ENCODE peak calls at places on chromosomes 2 and 18, in six cellular contexts. F, W, R, V, J and X are unnamed samples.

GRCh38 chr18:31657823-31658669 is 26.3 kb downstream of the B4GALT6 start:
- DNase-seq in F (no peak), W (no peak), R (no peak), V (no peak), J (no peak), X (no peak)

GRCh38 chr2:219829968-219830738 is 202.7 kb downstream of the SLC4A3 start:
- DNase-seq in F (no peak), W (no peak), R (no peak), V (no peak), J (no peak), X (no peak)

GRCh38 chr2:156901373-156902031 is 356.0 kb upstream of the GALNT5 start:
- DNase-seq in F (peak), W (no peak), R (no peak), V (no peak), J (no peak), X (no peak)

GRCh38 chr18:5515007-5515744 is 28.6 kb downstream of the EPB41L3 start:
- DNase-seq in F (no peak), W (no peak), R (no peak), V (no peak), J (no peak), X (no peak)

GRCh38 chr2:204110250-204111183 is 174.0 kb downstream of the ICOS start:
- DNase-seq in F (peak), W (peak), R (no peak), V (no peak), J (no peak), X (peak)

GRCh38 chr2:133379159-133379558 is 189.1 kb downstream of the NCKAP5 start:
- DNase-seq in F (peak), W (no peak), R (no peak), V (no peak), J (no peak), X (no peak)

GRCh38 chr2:127558911-127559310 is 23.4 kb downstream of the MYO7B start:
- DNase-seq in F (no peak), W (no peak), R (no peak), V (no peak), J (no peak), X (no peak)

GRCh38 chr18:35467624-35468016 is 30.1 kb downstream of the INO80C start:
- DNase-seq in F (no peak), W (no peak), R (no peak), V (no peak), J (peak), X (no peak)

GRCh38 chr2:68643874-68644485 is 601 bp downstream of the PROKR1 start:
- DNase-seq in F (no peak), W (no peak), R (no peak), V (no peak), J (no peak), X (no peak)

GRCh38 chr2:220499281-220499680 is 871.9 kb downstream of the SLC4A3 start:
- DNase-seq in F (peak), W (no peak), R (no peak), V (no peak), J (no peak), X (no peak)

GRCh38 chr2:43269706-43270105 is 43.3 kb upstream of the ZFP36L2 start:
- DNase-seq in F (peak), W (no peak), R (peak), V (no peak), J (no peak), X (no peak)

GRCh38 chr2:109195193-109196045 is 66.4 kb downstream of the SH3RF3 start:
- DNase-seq in F (no peak), W (no peak), R (no peak), V (no peak), J (peak), X (no peak)
- H3K4me3 ChIP-seq in F (no peak), W (no peak), R (no peak), V (no peak), J (peak), X (no peak)

GRCh38 chr2:236445678-236446077 is 123.9 kb upstream of the ACKR3 start:
- DNase-seq in F (no peak), W (no peak), R (no peak), V (no peak), J (no peak), X (no peak)

GRCh38 chr2:236444187-236444586 is 125.4 kb upstream of the ACKR3 start:
- DNase-seq in F (no peak), W (no peak), R (no peak), V (no peak), J (no peak), X (no peak)

GRCh38 chr2:236449167-236449586 is 120.4 kb upstream of the ACKR3 start:
- DNase-seq in F (no peak), W (no peak), R (peak), V (no peak), J (no peak), X (no peak)

DNA sequence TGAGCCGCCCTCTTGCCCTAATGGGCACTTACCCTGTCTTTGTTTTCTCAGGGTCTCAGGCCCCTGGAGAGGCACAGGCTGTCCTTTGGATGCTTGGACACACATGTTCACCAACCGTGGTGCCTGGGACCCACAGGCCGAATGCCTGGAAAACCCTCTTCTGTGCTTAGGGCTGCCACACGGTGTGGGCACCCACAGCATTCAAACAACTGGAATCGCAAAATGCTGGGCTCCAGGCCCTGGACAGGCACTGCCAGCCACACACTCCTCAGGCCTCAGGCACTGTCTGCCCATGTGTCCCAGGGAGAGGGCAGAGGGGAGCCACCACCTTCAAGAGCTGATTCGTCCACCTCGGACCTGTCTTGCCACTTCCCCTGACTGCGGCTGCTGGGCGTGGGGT is 123.1 kb upstream of the ACKR3 start:
- DNase-seq in F (no peak), W (no peak), R (no peak), V (no peak), J (no peak), X (no peak)
- H3K27ac ChIP-seq in F (no peak), W (no peak), R (no peak), V (no peak), J (no peak), X (no peak)

DNA sequence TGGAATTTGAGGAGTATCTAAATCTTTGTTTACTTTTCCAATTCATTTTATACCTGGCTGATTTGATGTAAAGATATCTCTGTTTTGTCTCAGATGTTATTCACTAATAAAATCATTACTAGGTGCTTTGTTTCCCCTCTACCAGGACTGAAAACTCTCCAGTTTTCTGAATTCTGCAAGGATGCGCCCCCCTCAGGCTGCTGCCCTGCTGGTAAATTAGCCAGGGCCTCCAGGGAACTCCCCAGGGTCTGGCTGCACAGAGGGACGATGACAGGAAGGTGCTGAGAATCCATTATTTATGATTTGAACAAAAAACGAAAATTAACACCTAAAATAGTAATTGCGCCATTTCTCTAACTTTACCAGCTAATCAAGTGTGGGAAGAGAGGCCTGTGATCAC is 541.2 kb upstream of the POU3F3 start:
- DNase-seq in F (no peak), W (no peak), R (no peak), V (no peak), J (no peak), X (no peak)
- H3K4me3 ChIP-seq in F (no peak), W (no peak), R (no peak), V (no peak), J (no peak), X (no peak)

DNA sequence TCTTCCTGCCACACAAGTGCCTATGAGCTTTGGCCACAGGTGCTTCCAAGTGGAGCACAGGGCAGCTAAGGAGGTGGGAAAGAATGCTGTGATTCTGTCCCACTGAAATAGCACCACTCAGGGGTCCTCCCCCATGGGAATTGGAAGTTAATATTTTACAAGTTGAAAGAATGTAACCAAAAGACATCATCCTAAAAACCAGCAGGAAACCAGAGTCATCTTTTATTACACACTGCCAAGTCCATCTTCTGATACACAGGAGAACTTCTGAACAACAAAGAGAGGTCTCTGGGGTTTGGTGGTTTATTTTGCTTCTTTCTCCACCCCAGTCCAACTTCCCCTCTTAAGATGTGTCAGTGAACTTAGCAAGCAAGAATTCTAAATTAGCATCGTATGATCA is 47.7 kb downstream of the COLEC12 start:
- DNase-seq in F (no peak), W (no peak), R (no peak), V (no peak), J (no peak), X (no peak)
- H3K27ac ChIP-seq in F (no peak), W (no peak), R (no peak), V (no peak), J (no peak), X (no peak)

GRCh38 chr18:51391215-51391614 is 193.7 kb upstream of the MEX3C start:
- DNase-seq in F (no peak), W (no peak), R (no peak), V (no peak), J (no peak), X (no peak)
- H3K4me3 ChIP-seq in F (no peak), W (no peak), R (no peak), V (no peak), J (no peak), X (no peak)

DNA sequence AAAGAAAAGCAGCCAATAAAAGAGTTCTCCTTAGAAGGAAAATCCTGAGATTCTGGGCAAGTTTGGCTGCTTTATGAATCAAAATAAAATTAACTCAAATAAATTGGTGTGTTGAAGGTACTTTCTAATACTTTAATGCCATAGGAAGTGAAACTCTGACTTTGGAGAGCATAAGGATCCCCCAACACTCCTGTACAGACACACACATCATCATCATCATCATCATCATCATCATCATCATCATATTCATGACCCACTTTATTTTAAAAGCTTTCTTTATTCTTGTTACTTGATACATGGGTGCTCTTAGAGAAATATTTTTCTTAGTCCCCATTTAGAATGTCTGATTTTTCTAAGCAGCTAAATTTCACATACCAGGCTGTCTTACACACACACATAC is 283.1 kb upstream of the CYRIA start:
- DNase-seq in F (no peak), W (no peak), R (no peak), V (no peak), J (no peak), X (no peak)
- H3K27ac ChIP-seq in F (no peak), W (no peak), R (no peak), V (no peak), J (no peak), X (no peak)

DNA sequence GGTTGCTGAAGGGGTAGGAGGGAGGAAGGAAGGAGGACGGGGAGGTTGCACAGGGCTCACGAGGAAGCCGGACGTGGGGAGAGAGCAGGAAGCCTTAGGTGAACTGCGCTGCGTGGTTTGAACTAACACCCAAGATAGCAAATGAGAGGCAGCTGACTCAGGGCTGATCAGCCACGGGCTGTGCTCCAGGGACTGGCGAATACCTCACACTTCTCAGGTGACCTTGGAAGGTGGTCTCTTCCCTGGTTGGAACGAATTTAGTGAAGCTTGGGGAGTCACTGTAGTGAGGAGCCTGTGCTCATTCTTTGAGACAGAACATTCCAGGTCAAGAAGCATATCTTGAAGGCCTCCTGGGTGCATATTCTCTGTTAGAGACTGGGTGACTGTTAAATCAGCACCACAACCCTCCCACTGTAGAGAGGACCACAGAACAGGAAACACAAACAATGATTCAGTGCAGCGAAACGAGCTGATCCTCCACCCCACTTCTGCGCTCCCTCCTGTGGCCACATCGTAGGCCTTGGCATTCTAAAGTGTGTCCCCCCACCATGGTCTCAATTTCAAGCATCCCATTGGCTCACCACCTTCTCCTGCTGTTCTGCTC is 33.8 kb downstream of the TOGARAM2 start:
- DNase-seq in F (peak), W (peak), R (no peak), V (no peak), J (no peak), X (peak)
- H3K4me3 ChIP-seq in F (no peak), W (peak), R (no peak), V (no peak), J (no peak), X (peak)

GRCh38 chr2:217880891-217881290 is 121.9 kb downstream of the TNS1 start:
- DNase-seq in F (no peak), W (no peak), R (no peak), V (no peak), J (no peak), X (no peak)
- H3K27ac ChIP-seq in F (no peak), W (no peak), R (peak), V (no peak), J (no peak), X (no peak)

GRCh38 chr2:95039410-95039809 is 13.9 kb downstream of the MAL start:
- DNase-seq in F (no peak), W (no peak), R (no peak), V (no peak), J (no peak), X (no peak)

GRCh38 chr2:95040470-95040869 is 15.0 kb downstream of the MAL start:
- DNase-seq in F (no peak), W (no peak), R (no peak), V (no peak), J (no peak), X (no peak)

GRCh38 chr2:95041060-95041823 is 15.7 kb downstream of the MAL start:
- DNase-seq in F (no peak), W (no peak), R (no peak), V (no peak), J (no peak), X (no peak)

GRCh38 chr2:95041824-95042442 is 16.4 kb downstream of the MAL start:
- DNase-seq in F (no peak), W (no peak), R (no peak), V (no peak), J (no peak), X (no peak)

GRCh38 chr2:95039978-95040377 is 14.5 kb downstream of the MAL start:
- DNase-seq in F (no peak), W (no peak), R (no peak), V (no peak), J (no peak), X (no peak)
- H3K4me3 ChIP-seq in F (no peak), W (no peak), R (no peak), V (no peak), J (no peak), X (no peak)

GRCh38 chr2:151978709-151979108 is 120.1 kb downstream of the CACNB4 start:
- DNase-seq in F (no peak), W (no peak), R (peak), V (no peak), J (no peak), X (no peak)
- H3K27ac ChIP-seq in F (no peak), W (no peak), R (no peak), V (no peak), J (no peak), X (no peak)